ENCODE peak calls at places on chromosomes 5 and 9, in six cellular contexts. K, J, Y, Q, L and F are unnamed samples.

GRCh38 chr9:77166193-77166592 is 11.1 kb upstream of the VPS13A start:
- DNase-seq in L (no peak), Y (no peak), J (no peak), Q (no peak), K (no peak), F (no peak)

GRCh38 chr9:136239963-136240330 is 5.7 kb downstream of the QSOX2 start:
- DNase-seq in J (no peak), Q (no peak), Y (no peak), K (peak), L (no peak), F (peak)

GRCh38 chr5:119136666-119137318 is 65.9 kb downstream of the DMXL1 start:
- DNase-seq in Y (no peak), J (no peak), L (no peak), K (no peak), Q (no peak), F (no peak)

GRCh38 chr9:118929317-118929716 is 439.9 kb downstream of the BRINP1 start:
- DNase-seq in L (no peak), J (no peak), Q (no peak), K (no peak), Y (no peak), F (no peak)

GRCh38 chr5:18761801-18762200 is 1127.5 kb downstream of the TAF11L14 start:
- DNase-seq in K (peak), Y (peak), Q (no peak), J (no peak), L (no peak), F (no peak)

GRCh38 chr5:173767580-173768266 is 120.4 kb upstream of the CPEB4 start:
- DNase-seq in L (no peak), J (no peak), K (no peak), Y (peak), Q (no peak), F (no peak)

GRCh38 chr5:137648361-137648760 is 87.5 kb downstream of the KLHL3 start:
- DNase-seq in Y (no peak), J (no peak), Q (no peak), L (no peak), K (no peak), F (no peak)

GRCh38 chr5:51622161-51622790 is 239.0 kb downstream of the ISL1 start:
- DNase-seq in J (no peak), L (no peak), Q (no peak), Y (no peak), K (no peak), F (no peak)

GRCh38 chr9:132881826-132882225 is 3.1 kb downstream of the SPACA9 start:
- DNase-seq in Y (no peak), J (no peak), L (no peak), Q (no peak), K (no peak), F (no peak)

GRCh38 chr5:100902406-100903035 is 561 bp downstream of the ST8SIA4 start:
- DNase-seq in J (no peak), L (no peak), Y (peak), K (peak), Q (no peak), F (no peak)

GRCh38 chr5:80712914-80713313 is 58.1 kb upstream of the DHFR start:
- DNase-seq in L (no peak), K (no peak), Q (no peak), Y (no peak), J (no peak), F (no peak)

GRCh38 chr5:133370281-133370890 is 242.0 kb downstream of the FSTL4 start:
- DNase-seq in K (no peak), J (no peak), Q (no peak), L (no peak), Y (peak), F (no peak)

GRCh38 chr5:74945561-74946165 is 79.5 kb upstream of the FAM169A start:
- DNase-seq in J (no peak), K (no peak), Y (no peak), L (no peak), Q (no peak), F (peak)

GRCh38 chr5:124700930-124701458 is 45.4 kb downstream of the ZNF608 start:
- DNase-seq in Q (no peak), J (no peak), L (no peak), Y (no peak), K (no peak), F (no peak)

GRCh38 chr5:92801921-92802320 is 779.1 kb downstream of the NR2F1-AS1 start:
- DNase-seq in Q (no peak), L (peak), Y (no peak), K (no peak), J (no peak), F (no peak)

GRCh38 chr5:132829742-132830435 is 558 bp downstream of the SHROOM1 start:
- DNase-seq in K (peak), J (peak), Y (peak), L (peak), Q (peak), F (peak)

GRCh38 chr5:127959152-127959764 is 124.3 kb upstream of the SLC12A2 start:
- DNase-seq in L (peak), Q (peak), J (peak), K (no peak), Y (peak), F (no peak)

GRCh38 chr5:179060116-179061008 is at the start of gene ZNF354C:
- DNase-seq in Q (peak), L (peak), K (peak), Y (no peak), J (peak), F (peak)

GRCh38 chr9:98708103-98708932 is 417 bp downstream of the GABBR2 start:
- DNase-seq in J (no peak), Q (no peak), L (no peak), Y (no peak), K (no peak), F (peak)

GRCh38 chr5:93800988-93801811 is 59.8 kb upstream of the POU5F2 start:
- DNase-seq in Q (no peak), L (peak), K (peak), J (no peak), Y (peak), F (peak)

GRCh38 chr9:133187561-133188005 is 21.5 kb downstream of the OBP2B start:
- DNase-seq in J (no peak), Y (no peak), L (no peak), K (no peak), Q (no peak), F (no peak)

GRCh38 chr5:6644841-6645240 is 11.6 kb downstream of the SRD5A1 start:
- DNase-seq in Q (no peak), J (no peak), K (no peak), Y (no peak), L (peak), F (no peak)

GRCh38 chr9:135340143-135340655 is 139.4 kb upstream of the PPP1R26 start:
- DNase-seq in Y (no peak), J (no peak), L (no peak), K (no peak), Q (no peak), F (no peak)

GRCh38 chr9:112747094-112747493 is 3.5 kb upstream of the SNX30 start:
- DNase-seq in K (no peak), Q (no peak), L (no peak), J (no peak), Y (no peak), F (no peak)

GRCh38 chr9:81028504-81028903 is 660.8 kb downstream of the TLE1 start:
- DNase-seq in K (no peak), Q (no peak), J (no peak), L (peak), Y (peak), F (no peak)

GRCh38 chr9:96877269-96877668 is 23.0 kb upstream of the ZNF782 start:
- DNase-seq in L (no peak), Y (no peak), Q (no peak), K (no peak), J (no peak), F (peak)

GRCh38 chr9:105447814-105448812 is at the start of gene FSD1L:
- DNase-seq in J (peak), K (peak), Q (peak), L (peak), Y (peak), F (peak)

GRCh38 chr9:4116091-4116581 is 183.7 kb downstream of the GLIS3 start:
- DNase-seq in Y (no peak), J (no peak), L (peak), Q (no peak), K (no peak), F (no peak)

GRCh38 chr5:127061956-127062355 is 11.3 kb downstream of the C5orf63 start:
- DNase-seq in Y (no peak), K (no peak), L (no peak), Q (no peak), J (no peak), F (no peak)

GRCh38 chr9:29160763-29161353 is 1587.6 kb upstream of the C9orf72 start:
- DNase-seq in J (no peak), L (no peak), Q (no peak), Y (no peak), K (no peak), F (no peak)

GRCh38 chr5:146448783-146449519 is 1.8 kb downstream of the TCERG1 start:
- DNase-seq in Q (no peak), L (no peak), J (no peak), Y (no peak), K (no peak), F (no peak)

GRCh38 chr5:146447734-146448380 is 724 bp downstream of the TCERG1 start:
- DNase-seq in K (peak), Y (peak), L (peak), Q (no peak), J (no peak), F (no peak)

GRCh38 chr5:146446861-146447733 is at the start of gene TCERG1:
- DNase-seq in Y (peak), Q (peak), J (peak), K (peak), L (peak), F (peak)

GRCh38 chr5:146451411-146451810 is 4.3 kb downstream of the TCERG1 start:
- DNase-seq in Q (no peak), L (no peak), K (no peak), J (no peak), Y (no peak), F (no peak)
- TF ChIP-seq CTCF in Q (peak), L (peak), K (peak), J (no peak), Y (peak), F (no peak)

GRCh38 chr9:85508616-85509015 is 233.1 kb downstream of the AGTPBP1 start:
- DNase-seq in L (peak), J (no peak), K (no peak), Y (no peak), Q (no peak), F (no peak)
- TF ChIP-seq CTCF in L (peak), J (no peak), K (no peak), Y (peak), Q (no peak), F (no peak)

DNA sequence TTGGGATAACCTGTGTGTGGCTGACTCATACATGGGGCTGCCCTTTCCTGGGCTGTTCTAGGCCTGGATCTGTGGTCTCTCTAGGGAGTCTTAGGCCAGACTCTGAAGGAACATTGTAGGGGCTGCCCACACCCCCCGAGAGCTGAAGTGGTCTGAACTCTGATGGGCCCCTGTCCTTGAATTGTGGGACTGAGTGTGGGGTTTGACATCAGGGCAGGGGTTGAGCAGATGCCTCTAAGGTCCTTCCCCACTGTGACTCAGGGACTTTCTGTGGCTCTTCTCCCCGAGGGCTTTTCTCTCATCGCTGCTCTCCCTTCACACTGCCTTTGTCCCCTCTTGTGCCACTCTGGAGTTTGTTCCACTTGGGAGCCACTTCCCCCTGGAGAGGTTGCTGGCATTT is 215.0 kb downstream of the MELK start:
- DNase-seq in L (no peak), J (no peak), K (no peak), Y (no peak), Q (no peak), F (no peak)
- TF ChIP-seq CTCF in L (no peak), J (no peak), K (no peak), Y (no peak), Q (no peak), F (no peak)

DNA sequence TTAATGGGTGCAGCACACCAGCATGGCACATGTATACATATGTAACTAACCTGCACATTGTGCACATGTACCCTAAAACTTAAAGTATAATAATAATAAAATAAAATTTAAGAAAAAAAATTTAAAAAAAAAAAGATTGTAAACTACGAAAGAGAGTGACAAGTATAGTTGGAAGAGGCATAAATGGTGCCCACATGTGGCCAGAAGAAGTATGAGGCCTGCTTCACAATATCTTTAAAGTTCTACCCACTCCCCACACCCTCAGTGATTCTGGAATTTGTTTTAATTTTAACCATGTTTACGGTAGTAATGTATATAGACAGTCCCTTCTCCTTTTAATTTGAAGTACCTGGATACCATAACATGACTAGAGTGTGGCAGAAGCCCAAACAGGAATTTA is 172.7 kb downstream of the CHSY3 start:
- DNase-seq in Q (no peak), L (no peak), J (no peak), Y (no peak), K (no peak), F (no peak)
- TF ChIP-seq CTCF in Q (no peak), L (peak), J (no peak), Y (peak), K (no peak), F (no peak)

DNA sequence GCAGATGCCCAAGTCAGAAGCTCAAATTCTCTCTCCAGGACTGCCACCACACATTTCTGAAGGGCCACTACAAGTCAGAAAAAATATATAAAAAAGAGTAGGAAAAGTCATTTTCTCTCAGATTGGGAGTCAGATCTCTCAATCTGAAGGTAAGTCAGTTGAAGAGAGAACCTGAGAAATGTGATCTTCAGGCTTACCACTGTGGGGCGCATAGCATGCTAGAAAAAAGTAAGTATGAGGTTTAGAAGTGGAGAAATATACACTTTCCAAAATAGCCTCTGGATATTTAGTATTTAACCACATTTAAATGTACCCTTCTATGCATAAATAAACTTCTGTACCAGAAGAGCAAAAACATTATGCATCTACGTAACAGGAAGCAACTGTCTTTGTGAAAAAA is 800.7 kb upstream of the CTNND2 start:
- DNase-seq in L (no peak), Q (no peak), Y (peak), K (no peak), J (no peak), F (no peak)
- TF ChIP-seq CTCF in L (no peak), Q (no peak), Y (peak), K (peak), J (no peak), F (no peak)

GRCh38 chr9:123927625-123928308 is 2.2 kb downstream of the DENND1A start:
- DNase-seq in Y (peak), J (no peak), K (peak), L (peak), Q (no peak), F (peak)

GRCh38 chr9:123929177-123929869 is 603 bp downstream of the DENND1A start:
- DNase-seq in J (peak), K (peak), L (no peak), Q (no peak), Y (no peak), F (peak)

GRCh38 chr9:123926986-123927385 is 2.9 kb downstream of the DENND1A start:
- DNase-seq in L (no peak), Y (no peak), K (no peak), J (no peak), Q (no peak), F (no peak)

GRCh38 chr9:123929870-123930831 is at the start of gene DENND1A:
- DNase-seq in L (peak), Q (peak), K (peak), J (peak), Y (peak), F (peak)

DNA sequence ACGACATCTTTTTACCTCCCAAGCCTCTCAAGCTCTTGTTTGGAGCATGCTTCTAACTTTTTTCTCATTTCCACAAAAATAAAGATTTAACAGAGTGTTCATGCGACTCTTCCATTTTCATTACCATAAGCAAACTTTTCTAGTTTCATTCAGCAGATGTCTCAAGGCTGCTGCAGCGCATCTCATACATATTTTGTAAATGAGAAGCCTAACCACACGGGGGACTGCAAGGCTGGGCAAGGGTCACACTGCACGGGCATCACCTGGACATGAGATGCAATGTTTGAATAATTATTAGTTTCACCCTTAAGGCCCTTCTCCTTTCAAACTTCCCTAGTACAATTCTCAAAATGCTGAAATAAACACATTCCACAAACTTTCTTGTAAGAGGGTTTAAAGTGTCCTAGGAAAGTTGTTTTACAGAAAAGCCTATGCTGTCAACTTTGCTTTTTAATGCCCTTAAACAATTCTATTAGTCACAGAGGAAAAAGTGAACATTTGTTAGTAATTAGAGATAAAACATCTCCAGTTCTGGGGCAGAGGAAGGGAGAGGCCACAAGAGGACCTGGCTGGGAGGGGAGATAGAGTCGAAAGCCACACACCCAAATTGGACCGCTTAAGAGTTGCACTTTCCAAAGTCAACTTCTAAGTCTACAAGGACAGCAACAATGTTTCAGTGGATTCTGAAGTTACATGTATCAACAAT is 1.3 kb downstream of the DENND1A start:
- DNase-seq in Y (peak), K (peak), L (no peak), J (no peak), Q (no peak), F (peak)
- TF ChIP-seq CTCF in Y (no peak), K (no peak), L (no peak), J (no peak), Q (no peak), F (no peak)

GRCh38 chr5:35183243-35183955 is 46.9 kb downstream of the PRLR start:
- DNase-seq in J (no peak), Q (peak), K (peak), L (peak), Y (peak), F (peak)
- TF ChIP-seq CTCF in J (no peak), Q (peak), K (peak), L (peak), Y (peak), F (peak)

GRCh38 chr9:127539259-127539981 is 72.7 kb upstream of the STXBP1 start:
- DNase-seq in Y (no peak), J (no peak), K (no peak), L (no peak), Q (no peak), F (no peak)

GRCh38 chr9:127536499-127536898 is 75.6 kb upstream of the STXBP1 start:
- DNase-seq in L (no peak), K (no peak), J (no peak), Y (no peak), Q (no peak), F (no peak)

GRCh38 chr9:127537014-127537413 is 75.1 kb upstream of the STXBP1 start:
- DNase-seq in K (no peak), Q (no peak), L (peak), Y (peak), J (no peak), F (no peak)

GRCh38 chr9:127538849-127539258 is 73.2 kb upstream of the STXBP1 start:
- DNase-seq in L (peak), Y (no peak), K (no peak), Q (no peak), J (no peak), F (no peak)

GRCh38 chr9:127537792-127538191 is 74.3 kb upstream of the STXBP1 start:
- DNase-seq in L (no peak), Y (peak), Q (no peak), K (no peak), J (no peak), F (peak)
- TF ChIP-seq CTCF in L (peak), Y (peak), Q (no peak), K (no peak), J (no peak), F (no peak)

GRCh38 chr5:34008721-34009120 is 871 bp upstream of the AMACR start:
- DNase-seq in J (no peak), K (peak), Q (no peak), L (no peak), Y (no peak), F (no peak)

GRCh38 chr5:34007116-34007674 is 655 bp downstream of the AMACR start:
- DNase-seq in K (no peak), Y (no peak), L (peak), Q (no peak), J (no peak), F (no peak)

GRCh38 chr5:34005211-34005610 is 2.6 kb downstream of the AMACR start:
- DNase-seq in K (no peak), J (no peak), L (no peak), Y (no peak), Q (no peak), F (no peak)

GRCh38 chr5:34009610-34010009 is 1.8 kb upstream of the AMACR start:
- DNase-seq in K (no peak), Y (peak), J (no peak), L (no peak), Q (no peak), F (no peak)

GRCh38 chr5:34007675-34008600 is at the start of gene AMACR:
- DNase-seq in L (peak), K (peak), J (peak), Y (peak), Q (peak), F (peak)
- TF ChIP-seq CTCF in L (no peak), K (no peak), J (no peak), Y (no peak), Q (no peak), F (no peak)